ENCODE peak calls at places on chromosomes 11 and 22, in four cellular contexts. H, I, M and Y are unnamed samples.

GRCh38 chr22:44827666-44828065 is 75.3 kb downstream of the ARHGAP8 start:
- DNase-seq in H (no peak), I (no peak), M (no peak), Y (no peak)

GRCh38 chr11:117222991-117223740 is 8.7 kb downstream of the PCSK7 start:
- DNase-seq in H (no peak), M (no peak), I (peak; percentile 15), Y (peak; percentile 13)

GRCh38 chr22:22818861-22819855 is 68.5 kb upstream of the IGLL5 start:
- DNase-seq in H (no peak), I (no peak), M (no peak), Y (no peak)

GRCh38 chr11:19597194-19597593 is 115.4 kb upstream of the NAV2 start:
- DNase-seq in H (no peak), I (no peak), M (no peak), Y (no peak)

GRCh38 chr11:71491531-71492329 is 35.3 kb upstream of the KRTAP5-7 start:
- DNase-seq in H (no peak), I (no peak), M (no peak), Y (no peak)

GRCh38 chr22:30968015-30968923 is at the start of gene MORC2:
- DNase-seq in I (peak; percentile 66), M (no peak), H (peak; percentile 66), Y (peak; percentile 58)

GRCh38 chr11:110947100-110947499 is 234.9 kb upstream of the ARHGAP20 start:
- DNase-seq in I (no peak), M (no peak), H (peak; percentile 53), Y (no peak)

GRCh38 chr11:77471520-77472234 is 2.2 kb downstream of the PAK1 start:
- DNase-seq in I (peak; percentile 28), H (no peak), M (no peak), Y (no peak)

GRCh38 chr11:45259607-45260006 is 26.5 kb downstream of the SYT13 start:
- DNase-seq in H (no peak), I (no peak), M (peak; percentile 61), Y (no peak)

GRCh38 chr22:35043251-35043931 is 22.6 kb upstream of the ISX start:
- DNase-seq in M (no peak), I (no peak), H (no peak), Y (no peak)

GRCh38 chr22:33854724-33855123 is 65.6 kb downstream of the LARGE1 start:
- DNase-seq in M (no peak), I (no peak), H (no peak), Y (no peak)

GRCh38 chr11:2700415-2701211 is 819 bp upstream of the KCNQ1OT1 start:
- DNase-seq in I (peak; percentile 44), H (peak; percentile 77), M (no peak), Y (peak; percentile 61)
- TF ChIP-seq POLR2A in I (peak; percentile 30), H (no peak), M (no peak), Y (no peak)

DNA sequence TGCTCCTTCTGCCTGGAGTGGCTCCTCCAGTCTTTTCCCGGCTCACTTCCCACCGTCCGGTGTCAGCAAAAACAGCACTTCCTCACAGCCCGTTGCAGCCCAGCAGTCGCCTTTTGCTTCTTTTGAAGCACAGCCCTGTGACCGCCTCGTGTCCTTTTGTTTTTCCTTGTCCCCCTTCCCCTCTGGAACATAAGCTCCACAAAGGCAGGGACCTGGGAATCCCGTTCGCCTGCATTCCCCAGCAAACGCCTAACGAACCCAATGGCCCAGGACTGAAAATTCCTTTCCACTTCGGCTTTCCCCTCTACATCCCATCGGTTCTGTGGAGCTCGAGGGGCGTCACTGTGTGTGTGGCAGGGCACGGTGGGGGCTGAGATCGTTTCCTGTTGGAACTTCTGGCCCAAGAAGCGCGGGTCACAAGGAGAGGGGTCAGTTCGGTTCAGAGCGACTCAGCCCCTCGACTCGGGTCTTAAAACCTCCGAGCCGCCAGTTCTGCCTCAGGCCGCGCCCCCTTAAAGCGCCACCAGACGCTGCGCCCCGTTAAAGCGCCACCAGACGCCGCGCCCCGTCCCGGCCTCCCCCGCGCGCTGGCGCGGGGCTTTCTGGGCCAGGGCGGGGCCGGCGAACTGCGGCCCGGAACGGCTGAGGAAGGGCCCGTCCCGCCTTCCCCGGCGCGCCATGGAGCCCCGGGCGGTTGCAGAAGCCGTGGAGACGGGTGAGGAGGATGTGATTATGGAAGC is 839 bp downstream of the RIC8A start:
- DNase-seq in M (peak; percentile 43), H (peak; percentile 88), I (peak; percentile 62), Y (peak; percentile 68)
- TF ChIP-seq POLR2A in M (no peak), H (peak; percentile 23), I (peak; percentile 54), Y (peak; percentile 86)

DNA sequence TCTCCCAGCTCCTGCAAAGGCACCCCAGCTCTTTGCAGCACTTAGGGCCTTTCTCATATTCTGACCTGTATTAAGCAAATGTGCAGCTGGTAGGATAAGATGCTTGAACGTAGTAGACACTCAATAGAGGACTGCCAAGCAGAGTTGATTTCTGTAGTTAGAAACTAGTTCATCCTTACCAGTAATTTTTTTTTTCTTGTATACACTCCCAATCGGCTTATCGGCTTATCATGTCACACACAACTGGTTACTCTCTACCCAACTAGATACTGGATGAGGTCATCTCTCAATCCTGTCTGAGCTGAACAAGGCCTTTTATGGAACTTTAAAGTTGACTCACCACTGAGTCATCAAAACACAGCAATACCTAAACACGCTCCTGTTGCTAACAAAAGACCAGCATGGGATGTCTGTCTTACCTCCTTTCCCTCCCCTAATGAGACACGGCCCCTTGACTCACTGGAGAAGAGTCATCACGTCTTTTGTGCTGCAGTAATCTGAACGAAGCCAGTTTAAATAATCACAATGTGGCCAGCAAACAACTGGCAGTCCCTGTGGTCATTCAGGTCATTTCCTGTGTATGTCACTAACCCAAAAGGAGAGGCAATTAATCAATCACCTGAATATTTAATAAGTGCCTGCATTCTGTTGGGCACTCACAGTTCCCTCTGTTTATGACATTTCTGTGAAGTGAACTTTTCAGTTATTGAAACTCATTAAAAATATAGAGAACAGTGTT is 7.5 kb upstream of the WEE1 start:
- DNase-seq in M (peak; percentile 100), H (no peak), I (peak; percentile 66), Y (peak; percentile 90)
- TF ChIP-seq POLR2A in M (no peak), H (no peak), I (no peak), Y (peak; percentile 72)

DNA sequence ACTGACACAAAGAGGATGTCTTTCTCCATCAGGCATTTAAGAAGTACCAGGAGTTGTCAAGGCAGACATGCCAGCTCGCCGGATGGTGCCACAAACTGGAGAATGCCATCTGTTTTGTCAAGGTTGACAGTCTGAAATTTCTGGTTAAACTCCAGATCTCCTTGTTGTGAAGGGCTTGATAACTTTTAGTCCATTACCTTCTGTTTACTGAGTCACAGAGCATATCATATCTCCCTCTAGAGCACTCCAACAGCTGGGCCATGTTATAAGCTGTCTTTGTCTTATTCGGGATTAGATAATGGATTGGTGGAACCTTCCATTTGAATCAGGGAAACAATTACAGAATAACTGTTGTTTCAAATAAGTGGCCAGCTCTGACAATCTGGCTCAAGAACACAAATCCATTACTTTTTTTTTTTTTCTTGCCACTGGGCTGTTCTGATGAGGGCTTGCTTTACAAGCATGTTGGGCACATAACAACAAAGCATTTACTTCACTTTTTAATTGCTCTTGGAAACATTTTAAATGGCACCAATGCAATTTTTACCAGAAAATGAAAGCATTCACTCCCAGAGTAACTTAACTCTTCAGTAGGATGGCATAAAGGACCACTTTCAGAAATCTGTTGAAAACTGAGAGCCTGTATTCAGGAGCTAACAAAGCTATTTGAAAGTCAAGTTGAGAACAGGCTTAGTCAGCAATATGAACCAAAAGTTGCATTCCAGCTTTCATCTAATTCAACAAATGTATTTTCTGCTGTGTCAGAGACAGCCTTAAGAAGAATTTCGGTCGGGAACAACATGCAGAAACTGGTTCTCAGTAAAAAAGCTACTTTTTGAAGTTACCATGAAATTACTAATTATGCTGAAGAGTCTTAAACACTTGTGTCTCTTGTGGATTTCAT is 227.6 kb upstream of the PITPNB start:
- DNase-seq in M (no peak), I (no peak), H (no peak), Y (no peak)
- TF ChIP-seq POLR2A in M (no peak), I (no peak), H (no peak), Y (no peak)

GRCh38 chr11:76189682-76190081 is 16.6 kb downstream of the WNT11 start:
- DNase-seq in H (no peak), I (no peak), M (no peak), Y (no peak)
- TF ChIP-seq POLR2A in H (no peak), I (no peak), M (no peak), Y (no peak)